ENCODE peak calls at places on chromosome 7, in four cellular contexts. One of them, this sample, is unnamed.

GRCh38 chr7:143882020-143882610 is 19.9 kb downstream of the TCAF1 start:
- DNase-seq in GM12878: no peak
- DNase-seq in K562: peak; percentile 11
- DNase-seq in HepG2: peak; percentile 87
- DNase-seq in this sample: peak; percentile 26

GRCh38 chr7:11236680-11237079 is 263.0 kb downstream of the PHF14 start:
- DNase-seq in GM12878: no peak
- DNase-seq in K562: no peak
- DNase-seq in HepG2: no peak
- DNase-seq in this sample: no peak

GRCh38 chr7:143405671-143406352 is 2.8 kb downstream of the EPHA1 start:
- DNase-seq in GM12878: no peak
- DNase-seq in K562: no peak
- DNase-seq in HepG2: no peak
- DNase-seq in this sample: no peak

GRCh38 chr7:1106063-1106782 is 18.3 kb downstream of the GPER1 start:
- DNase-seq in GM12878: no peak
- DNase-seq in K562: no peak
- DNase-seq in HepG2: no peak
- DNase-seq in this sample: no peak

GRCh38 chr7:464712-465461 is 54.8 kb downstream of the PDGFA start:
- DNase-seq in GM12878: no peak
- DNase-seq in K562: no peak
- DNase-seq in HepG2: peak; percentile 50
- DNase-seq in this sample: peak; percentile 81

GRCh38 chr7:113085781-113086390 is 741 bp downstream of the GPR85 start:
- DNase-seq in GM12878: no peak
- DNase-seq in K562: no peak
- DNase-seq in HepG2: no peak
- DNase-seq in this sample: peak; percentile 3

GRCh38 chr7:155683098-155683497 is 38.6 kb downstream of the RBM33 start:
- DNase-seq in GM12878: no peak
- DNase-seq in K562: no peak
- DNase-seq in HepG2: no peak
- DNase-seq in this sample: no peak

GRCh38 chr7:69833964-69834363 is 235.7 kb downstream of the AUTS2 start:
- DNase-seq in GM12878: no peak
- DNase-seq in K562: no peak
- DNase-seq in HepG2: no peak
- DNase-seq in this sample: no peak

GRCh38 chr7:6655636-6656385 is 18.7 kb downstream of the ZNF316 start:
- DNase-seq in GM12878: no peak
- DNase-seq in K562: peak; percentile 13
- DNase-seq in HepG2: no peak
- DNase-seq in this sample: no peak

GRCh38 chr7:150733734-150734095 is 3.5 kb upstream of the GIMAP5 start:
- DNase-seq in GM12878: no peak
- DNase-seq in K562: no peak
- DNase-seq in HepG2: no peak
- DNase-seq in this sample: no peak

GRCh38 chr7:50590535-50590934 is 25.3 kb upstream of the DDC start:
- DNase-seq in GM12878: no peak
- DNase-seq in K562: no peak
- DNase-seq in HepG2: no peak
- DNase-seq in this sample: no peak

GRCh38 chr7:80053098-80053497 is 81.5 kb upstream of the GNAI1 start:
- DNase-seq in GM12878: no peak
- DNase-seq in K562: no peak
- DNase-seq in HepG2: peak; percentile 3
- DNase-seq in this sample: no peak

GRCh38 chr7:42869131-42870020 is 42.5 kb downstream of the C7orf25 start:
- DNase-seq in GM12878: peak; percentile 78
- DNase-seq in K562: peak; percentile 19
- DNase-seq in HepG2: no peak
- DNase-seq in this sample: no peak

GRCh38 chr7:16989883-16990413 is 108.2 kb upstream of the AGR3 start:
- DNase-seq in GM12878: no peak
- DNase-seq in K562: no peak
- DNase-seq in HepG2: peak; percentile 100
- DNase-seq in this sample: peak; percentile 93

GRCh38 chr7:143181349-143181748 is 1.9 kb upstream of the TAS2R39 start:
- DNase-seq in GM12878: no peak
- DNase-seq in K562: no peak
- DNase-seq in HepG2: no peak
- DNase-seq in this sample: no peak

GRCh38 chr7:7761340-7761973 is 43.0 kb upstream of the RPA3 start:
- DNase-seq in GM12878: no peak
- DNase-seq in K562: peak; percentile 8
- DNase-seq in HepG2: peak; percentile 48
- DNase-seq in this sample: peak; percentile 58

GRCh38 chr7:79353720-79354468 is 99.6 kb downstream of the MAGI2 start:
- DNase-seq in GM12878: no peak
- DNase-seq in K562: no peak
- DNase-seq in HepG2: no peak
- DNase-seq in this sample: no peak

GRCh38 chr7:46939558-46939957 is 642.4 kb downstream of the TNS3 start:
- DNase-seq in GM12878: no peak
- DNase-seq in K562: no peak
- DNase-seq in HepG2: no peak
- DNase-seq in this sample: no peak

GRCh38 chr7:26910221-26910620 is 45.8 kb upstream of the SKAP2 start:
- DNase-seq in GM12878: no peak
- DNase-seq in K562: no peak
- DNase-seq in HepG2: peak; percentile 18
- DNase-seq in this sample: peak; percentile 56

GRCh38 chr7:73533742-73534141 is 11.6 kb upstream of the BAZ1B start:
- DNase-seq in GM12878: no peak
- DNase-seq in K562: no peak
- DNase-seq in HepG2: no peak
- DNase-seq in this sample: no peak

GRCh38 chr7:134083766-134084487 is 43.2 kb upstream of the LRGUK start:
- DNase-seq in GM12878: no peak
- DNase-seq in K562: peak; percentile 80
- DNase-seq in HepG2: no peak
- DNase-seq in this sample: no peak

GRCh38 chr7:123660514-123661354 is 5.1 kb downstream of the LMOD2 start:
- DNase-seq in GM12878: no peak
- DNase-seq in K562: no peak
- DNase-seq in HepG2: no peak
- DNase-seq in this sample: no peak

GRCh38 chr7:90892213-90892612 is 296.1 kb downstream of the CDK14 start:
- DNase-seq in GM12878: peak; percentile 9
- DNase-seq in K562: no peak
- DNase-seq in HepG2: no peak
- DNase-seq in this sample: no peak

GRCh38 chr7:23315366-23315765 is 16.2 kb downstream of the MALSU1 start:
- DNase-seq in GM12878: no peak
- DNase-seq in K562: no peak
- DNase-seq in HepG2: no peak
- DNase-seq in this sample: peak; percentile 73

GRCh38 chr7:102230593-102230992 is 56.1 kb upstream of the SH2B2 start:
- DNase-seq in GM12878: no peak
- DNase-seq in K562: no peak
- DNase-seq in HepG2: no peak
- DNase-seq in this sample: no peak

GRCh38 chr7:158111556-158111880 is 476.1 kb downstream of the PTPRN2 start:
- DNase-seq in GM12878: no peak
- DNase-seq in K562: no peak
- DNase-seq in HepG2: no peak
- DNase-seq in this sample: no peak

GRCh38 chr7:34091330-34091917 is 186.1 kb downstream of the BMPER start:
- DNase-seq in GM12878: no peak
- DNase-seq in K562: peak; percentile 12
- DNase-seq in HepG2: peak; percentile 38
- DNase-seq in this sample: peak; percentile 58

GRCh38 chr7:240887-241421 is 48.6 kb downstream of the FAM20C start:
- DNase-seq in GM12878: no peak
- DNase-seq in K562: no peak
- DNase-seq in HepG2: no peak
- DNase-seq in this sample: peak; percentile 19

GRCh38 chr7:156026076-156027002 is 214.1 kb upstream of the SHH start:
- DNase-seq in GM12878: no peak
- DNase-seq in K562: no peak
- DNase-seq in HepG2: no peak
- DNase-seq in this sample: no peak

GRCh38 chr7:39602351-39602750 is 21.0 kb upstream of the RALA start:
- DNase-seq in GM12878: no peak
- DNase-seq in K562: no peak
- DNase-seq in HepG2: no peak
- DNase-seq in this sample: no peak

GRCh38 chr7:33334349-33334748 is 205.0 kb downstream of the BBS9 start:
- DNase-seq in GM12878: no peak
- DNase-seq in K562: no peak
- DNase-seq in HepG2: peak; percentile 6
- DNase-seq in this sample: peak; percentile 41

GRCh38 chr7:21064698-21065648 is 278.3 kb upstream of the SP8 start:
- DNase-seq in GM12878: no peak
- DNase-seq in K562: no peak
- DNase-seq in HepG2: peak; percentile 46
- DNase-seq in this sample: no peak
- H3K27ac ChIP-seq in GM12878: no peak overlapping the region
- H3K27ac ChIP-seq in K562: no peak overlapping the region
- H3K27ac ChIP-seq in HepG2: no peak overlapping the region
- H3K27ac ChIP-seq in this sample: no peak overlapping the region

DNA sequence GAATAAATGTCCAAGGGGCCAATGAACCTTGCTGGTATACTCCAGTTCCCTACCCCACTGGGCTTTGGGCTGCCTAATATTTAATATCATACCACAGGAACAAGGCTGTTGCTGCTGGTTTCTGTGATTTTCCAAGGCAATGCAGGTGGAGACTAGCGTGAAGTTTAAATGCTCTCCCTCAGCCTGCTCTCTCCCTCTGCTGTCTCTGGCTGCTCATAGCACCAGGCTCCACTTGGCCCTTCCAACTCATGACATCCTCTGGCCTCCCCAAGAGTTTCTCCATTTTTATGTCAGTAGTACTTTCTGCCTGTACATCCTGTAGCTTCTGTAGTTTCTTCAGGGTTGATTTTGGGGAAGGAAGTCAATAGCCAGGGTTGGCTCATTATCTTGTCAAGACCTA is 103.5 kb downstream of the LHFPL3 start:
- DNase-seq in GM12878: no peak
- DNase-seq in K562: no peak
- DNase-seq in HepG2: no peak
- DNase-seq in this sample: no peak
- H2AFZ ChIP-seq in GM12878: no peak overlapping the region
- H2AFZ ChIP-seq in K562: no peak overlapping the region
- H2AFZ ChIP-seq in HepG2: no peak overlapping the region
- H2AFZ ChIP-seq in this sample: no peak overlapping the region

GRCh38 chr7:44307905-44308740 is 17.3 kb downstream of the CAMK2B start:
- DNase-seq in GM12878: no peak
- DNase-seq in K562: peak; percentile 5
- DNase-seq in HepG2: no peak
- DNase-seq in this sample: no peak

GRCh38 chr7:44309271-44310091 is 15.9 kb downstream of the CAMK2B start:
- DNase-seq in GM12878: no peak
- DNase-seq in K562: peak; percentile 72
- DNase-seq in HepG2: peak; percentile 9
- DNase-seq in this sample: peak; percentile 56

GRCh38 chr7:44311561-44312495 is 13.6 kb downstream of the CAMK2B start:
- DNase-seq in GM12878: no peak
- DNase-seq in K562: no peak
- DNase-seq in HepG2: no peak
- DNase-seq in this sample: no peak

GRCh38 chr7:44308741-44309270 is 16.6 kb downstream of the CAMK2B start:
- DNase-seq in GM12878: no peak
- DNase-seq in K562: peak; percentile 10
- DNase-seq in HepG2: no peak
- DNase-seq in this sample: no peak

GRCh38 chr7:44310221-44310848 is 15.1 kb downstream of the CAMK2B start:
- DNase-seq in GM12878: no peak
- DNase-seq in K562: no peak
- DNase-seq in HepG2: no peak
- DNase-seq in this sample: no peak
- TF ChIP-seq MYC in GM12878: no peak
- TF ChIP-seq MYC in K562: no peak
- TF ChIP-seq MYC in HepG2: no peak
- TF ChIP-seq MYC in this sample: no peak

GRCh38 chr7:57339198-57339944 is 110.6 kb upstream of the ZNF716 start:
- DNase-seq in GM12878: no peak
- DNase-seq in K562: no peak
- DNase-seq in HepG2: no peak
- DNase-seq in this sample: no peak
- H3K27ac ChIP-seq in GM12878: no peak overlapping the region
- H3K27ac ChIP-seq in K562: no peak overlapping the region
- H3K27ac ChIP-seq in HepG2: no peak overlapping the region
- H3K27ac ChIP-seq in this sample: no peak overlapping the region

GRCh38 chr7:122148081-122148480 is 4.0 kb upstream of the AASS start:
- DNase-seq in GM12878: no peak
- DNase-seq in K562: no peak
- DNase-seq in HepG2: no peak
- DNase-seq in this sample: no peak

GRCh38 chr7:122145937-122146336 is 1.9 kb upstream of the AASS start:
- DNase-seq in GM12878: no peak
- DNase-seq in K562: no peak
- DNase-seq in HepG2: no peak
- DNase-seq in this sample: no peak

GRCh38 chr7:122143751-122144711 is at the start of gene AASS:
- DNase-seq in GM12878: peak; percentile 48
- DNase-seq in K562: peak; percentile 60
- DNase-seq in HepG2: peak; percentile 93
- DNase-seq in this sample: peak; percentile 96

GRCh38 chr7:122140918-122141317 is 3.1 kb downstream of the AASS start:
- DNase-seq in GM12878: no peak
- DNase-seq in K562: no peak
- DNase-seq in HepG2: no peak
- DNase-seq in this sample: no peak

GRCh38 chr7:122143376-122143750 is 686 bp downstream of the AASS start:
- DNase-seq in GM12878: no peak
- DNase-seq in K562: no peak
- DNase-seq in HepG2: no peak
- DNase-seq in this sample: peak; percentile 64
- H2AFZ ChIP-seq in GM12878: peak overlapping the region; percentile 95
- H2AFZ ChIP-seq in K562: no peak overlapping the region
- H2AFZ ChIP-seq in HepG2: peak overlapping the region; percentile 0
- H2AFZ ChIP-seq in this sample: peak overlapping the region; percentile 78

GRCh38 chr7:2758673-2759603 is 70.9 kb downstream of the AMZ1 start:
- DNase-seq in GM12878: peak; percentile 35
- DNase-seq in K562: no peak
- DNase-seq in HepG2: no peak
- DNase-seq in this sample: no peak

GRCh38 chr7:2759736-2760097 is 71.7 kb downstream of the AMZ1 start:
- DNase-seq in GM12878: no peak
- DNase-seq in K562: no peak
- DNase-seq in HepG2: no peak
- DNase-seq in this sample: no peak

GRCh38 chr7:2757361-2757903 is 69.4 kb downstream of the AMZ1 start:
- DNase-seq in GM12878: no peak
- DNase-seq in K562: no peak
- DNase-seq in HepG2: no peak
- DNase-seq in this sample: no peak

GRCh38 chr7:2760098-2760889 is 72.3 kb downstream of the AMZ1 start:
- DNase-seq in GM12878: no peak
- DNase-seq in K562: peak; percentile 35
- DNase-seq in HepG2: peak; percentile 46
- DNase-seq in this sample: peak; percentile 37

GRCh38 chr7:2757904-2758672 is 70.1 kb downstream of the AMZ1 start:
- DNase-seq in GM12878: peak; percentile 78
- DNase-seq in K562: peak; percentile 70
- DNase-seq in HepG2: peak; percentile 90
- DNase-seq in this sample: peak; percentile 93
- TF ChIP-seq MYC in GM12878: no peak
- TF ChIP-seq MYC in K562: peak; percentile 82
- TF ChIP-seq MYC in HepG2: no peak
- TF ChIP-seq MYC in this sample: no peak

This sample was measured in endothelial cell of umbilical vein.